ENCODE peak calls at places on chromosomes 13 and 19, in ten cellular contexts. Q is HL-60, J is activated B cell treated with CpG ODN at 0.5 μM for 24 hours, F is T-helper 1 cell, E is hippocampal formation, Z is IMR-90, M is MV-4-11, I is fibroblast of mammary gland, R is tibial nerve, A is body of pancreas. S is an unnamed sample.
A peak's percentile ranks its signal among the peaks of the same experiment; 100 is the strongest.

GRCh38 chr13:59447031-59447430 is 716.7 kb downstream of the DIAPH3 start:
- DNase-seq in Q (no peak), J (no peak), F (no peak), E (no peak), Z (no peak), M (no peak), I (no peak), R (no peak), A (no peak), S (no peak)

GRCh38 chr13:98487016-98487415 is 89.9 kb downstream of the STK24 start:
- DNase-seq in Q (no peak), J (no peak), F (no peak), E (no peak), Z (peak; percentile 53), M (no peak), I (peak; percentile 19), R (no peak), A (no peak), S (no peak)

GRCh38 chr13:60274664-60275063 is 110.9 kb upstream of the DIAPH3 start:
- DNase-seq in Q (no peak), J (no peak), F (no peak), E (no peak), Z (no peak), M (no peak), I (no peak), R (no peak), A (no peak), S (no peak)

GRCh38 chr13:30037306-30037705 is 186.9 kb upstream of the UBL3 start:
- DNase-seq in Q (no peak), J (no peak), F (no peak), E (no peak), Z (no peak), M (no peak), I (no peak), R (no peak), A (no peak), S (no peak)

GRCh38 chr19:56597696-56598095 is 2.6 kb downstream of the ZNF71 start:
- DNase-seq in Q (no peak), J (no peak), F (no peak), E (no peak), Z (peak; percentile 27), M (no peak), I (peak; percentile 35), R (no peak), A (no peak), S (no peak)

GRCh38 chr19:45456500-45456815 is 11.3 kb upstream of the FOSB start:
- DNase-seq in Q (no peak), J (no peak), F (no peak), E (no peak), Z (no peak), M (no peak), I (no peak), R (no peak), A (no peak), S (no peak)

GRCh38 chr13:40304391-40304790 is 362.1 kb downstream of the FOXO1 start:
- DNase-seq in Q (no peak), J (no peak), F (no peak), E (no peak), Z (no peak), M (no peak), I (no peak), R (no peak), A (no peak), S (no peak)

GRCh38 chr13:113792821-113793717 is 34.0 kb downstream of the TMEM255B start:
- DNase-seq in Q (no peak), J (no peak), F (no peak), E (no peak), Z (no peak), M (no peak), I (no peak), R (no peak), A (no peak), S (no peak)

GRCh38 chr13:46866150-46866549 is 30.7 kb downstream of the HTR2A start:
- DNase-seq in Q (peak; percentile 88), J (no peak), F (no peak), E (no peak), Z (peak; percentile 63), M (peak; percentile 96), I (peak; percentile 68), R (peak; percentile 5), A (no peak), S (peak; percentile 56)

GRCh38 chr13:94550030-94550738 is 45.8 kb downstream of the TGDS start:
- DNase-seq in Q (no peak), J (no peak), F (no peak), E (no peak), Z (peak; percentile 52), M (no peak), I (peak; percentile 52), R (peak; percentile 33), A (no peak), S (no peak)

GRCh38 chr19:29420482-29421185 is 105.2 kb upstream of the VSTM2B start:
- DNase-seq in Q (no peak), J (no peak), F (no peak), E (no peak), Z (no peak), M (no peak), I (no peak), R (no peak), A (no peak), S (no peak)

GRCh38 chr13:113907637-113908617 is 44.1 kb upstream of the GAS6 start:
- DNase-seq in Q (no peak), J (no peak), F (no peak), E (no peak), Z (peak; percentile 97), M (peak; percentile 57), I (peak; percentile 91), R (no peak), A (peak; percentile 51), S (no peak)

GRCh38 chr13:110398564-110399507 is 91.8 kb downstream of the COL4A2 start:
- DNase-seq in Q (no peak), J (no peak), F (no peak), E (no peak), Z (peak; percentile 72), M (no peak), I (peak; percentile 59), R (no peak), A (no peak), S (no peak)

GRCh38 chr13:61413572-61413971 is 2.1 kb downstream of the PCDH20 start:
- DNase-seq in Q (no peak), J (no peak), F (no peak), E (no peak), Z (no peak), M (no peak), I (no peak), R (no peak), A (no peak), S (no peak)

GRCh38 chr19:7898967-7899366 is 4.7 kb upstream of the MAP2K7 start:
- DNase-seq in Q (no peak), J (no peak), F (no peak), E (no peak), Z (no peak), M (no peak), I (no peak), R (no peak), A (no peak), S (no peak)